ENCODE peak calls at places on chromosome 3, in six cellular contexts. J is GM23248, N is MM.1S, S is PC-3, U is GM23338, G is PC-9. A is an unnamed sample. For H3F3A, the result is how much of the 10 kb centered on the place peaks cover.

GRCh38 chr3:124381565-124382333 is 348.5 kb upstream of the UMPS start:
- DNase-seq in J (peak), S (peak), U (no peak), G (no peak), N (no peak), A (no peak)

GRCh38 chr3:153639634-153640033 is 477.6 kb downstream of the RAP2B start:
- DNase-seq in G (no peak), J (no peak), N (no peak), S (no peak), U (no peak), A (no peak)

GRCh38 chr3:123258811-123259420 is 57.2 kb downstream of the SEC22A start:
- DNase-seq in N (peak), G (peak), U (peak), S (peak), J (peak), A (no peak)

GRCh38 chr3:87426916-87427315 is 150.5 kb upstream of the POU1F1 start:
- DNase-seq in U (no peak), J (peak), G (no peak), S (peak), N (no peak), A (no peak)

GRCh38 chr3:170089862-170090600 is 52.2 kb downstream of the GPR160 start:
- DNase-seq in S (no peak), J (no peak), U (no peak), G (no peak), N (no peak), A (no peak)

GRCh38 chr3:42702982-42703694 is 540 bp upstream of the HHATL start:
- DNase-seq in S (no peak), J (no peak), G (no peak), N (no peak), U (no peak), A (no peak)

GRCh38 chr3:132911741-132912415 is 126.3 kb upstream of the TMEM108 start:
- DNase-seq in J (peak), S (no peak), U (no peak), N (no peak), G (no peak), A (no peak)

GRCh38 chr3:114675104-114675503 is 381.3 kb downstream of the TIGIT start:
- DNase-seq in S (no peak), U (peak), G (no peak), J (peak), N (no peak), A (no peak)

GRCh38 chr3:127790009-127790533 is 32.2 kb downstream of the MGLL start:
- DNase-seq in N (no peak), G (no peak), S (no peak), U (no peak), J (no peak), A (no peak)

GRCh38 chr3:5347486-5347885 is 160.0 kb downstream of the EDEM1 start:
- DNase-seq in G (no peak), N (no peak), U (no peak), S (peak), J (no peak), A (no peak)

GRCh38 chr3:17078885-17079465 is 194.2 kb downstream of the PLCL2 start:
- DNase-seq in N (no peak), S (no peak), U (no peak), J (no peak), G (no peak), A (no peak)

GRCh38 chr3:53150247-53151085 is 10.5 kb upstream of the PRKCD start:
- DNase-seq in J (peak), G (peak), N (no peak), S (peak), U (no peak), A (no peak)

GRCh38 chr3:100927775-100928174 is 65.4 kb downstream of the ABI3BP start:
- DNase-seq in U (no peak), J (peak), S (no peak), G (no peak), N (no peak), A (no peak)

GRCh38 chr3:196519738-196520122 is 4.6 kb upstream of the SMCO1 start:
- DNase-seq in N (no peak), S (no peak), U (no peak), G (no peak), J (no peak), A (no peak)

GRCh38 chr3:66211779-66212178 is 9.0 kb upstream of the SLC25A26 start:
- DNase-seq in S (no peak), N (peak), G (no peak), U (no peak), J (no peak), A (no peak)

GRCh38 chr3:123194552-123194951 is 7.2 kb upstream of the SEC22A start:
- DNase-seq in G (no peak), J (no peak), N (no peak), S (no peak), U (peak), A (peak)

GRCh38 chr3:120673116-120673515 is 8.9 kb downstream of the HGD start:
- DNase-seq in S (no peak), J (no peak), G (no peak), N (no peak), U (no peak), A (no peak)

GRCh38 chr3:128799650-128800049 is 73.7 kb downstream of the RAB7A start:
- DNase-seq in J (no peak), S (no peak), U (no peak), G (no peak), N (no peak), A (no peak)

GRCh38 chr3:128804017-128804816 is 75.2 kb upstream of the ACAD9 start:
- DNase-seq in G (no peak), U (peak), N (peak), J (peak), S (no peak), A (no peak)

GRCh38 chr3:128803307-128803706 is 76.1 kb upstream of the ACAD9 start:
- DNase-seq in J (no peak), N (no peak), G (no peak), U (no peak), S (no peak), A (no peak)

GRCh38 chr3:128801779-128802369 is 75.9 kb downstream of the RAB7A start:
- DNase-seq in N (no peak), S (no peak), U (no peak), G (no peak), J (no peak), A (no peak)

GRCh38 chr3:128800241-128801187 is 74.5 kb downstream of the RAB7A start:
- DNase-seq in N (peak), U (no peak), G (no peak), S (no peak), J (no peak), A (no peak)
- H3K4me2 ChIP-seq in N (peak), U (no peak), G (no peak), S (no peak), J (no peak), A (no peak)

DNA sequence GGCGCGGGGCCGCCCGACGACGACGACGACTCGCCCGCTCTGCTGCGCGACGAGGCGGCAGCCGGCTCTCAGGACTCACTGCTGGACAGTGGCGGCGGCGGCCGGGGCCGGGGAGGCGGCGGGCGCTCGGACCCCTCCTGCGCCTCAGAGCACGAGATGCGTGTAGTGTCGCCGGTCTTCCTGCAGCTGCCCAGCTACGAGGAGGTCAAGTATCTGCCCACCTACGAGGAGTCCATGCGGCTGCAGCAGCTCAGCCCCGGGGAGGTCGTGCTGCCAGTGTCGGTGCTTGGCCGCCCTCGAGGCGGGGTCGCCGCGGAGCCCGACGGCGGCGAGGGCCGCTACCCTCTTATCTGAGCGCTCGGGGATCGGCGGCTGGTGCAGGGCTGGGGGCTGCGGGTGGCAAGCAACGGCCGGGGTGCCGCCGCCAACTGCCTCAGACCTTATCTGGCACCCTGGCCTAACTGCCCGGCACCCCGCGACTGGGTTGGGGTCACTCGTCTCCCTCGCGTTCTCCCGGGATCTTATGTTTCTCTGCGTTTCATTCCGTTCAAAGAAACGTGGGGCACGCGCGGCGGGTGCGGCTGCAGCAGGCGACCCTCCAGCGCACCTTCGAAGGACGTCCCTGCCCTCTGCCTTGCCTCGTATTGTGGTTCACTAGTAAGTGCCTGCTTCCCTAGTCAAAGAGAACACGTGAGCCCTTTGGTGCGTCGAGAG is 961 bp downstream of the C3orf80 start:
- DNase-seq in G (no peak), J (peak), U (peak), S (no peak), N (no peak), A (peak)
- TF ChIP-seq EZH2 in G (no peak), J (peak), U (peak), S (no peak), N (no peak), A (peak)

GRCh38 chr3:15631426-15632211 is 30.1 kb downstream of the BTD start:
- DNase-seq in S (no peak), J (no peak), N (no peak), U (peak), G (no peak), A (no peak)
- H3F3A ChIP-seq in S (under half), J (under half), N (under half), U (under half), G (under half), A (under half)

DNA sequence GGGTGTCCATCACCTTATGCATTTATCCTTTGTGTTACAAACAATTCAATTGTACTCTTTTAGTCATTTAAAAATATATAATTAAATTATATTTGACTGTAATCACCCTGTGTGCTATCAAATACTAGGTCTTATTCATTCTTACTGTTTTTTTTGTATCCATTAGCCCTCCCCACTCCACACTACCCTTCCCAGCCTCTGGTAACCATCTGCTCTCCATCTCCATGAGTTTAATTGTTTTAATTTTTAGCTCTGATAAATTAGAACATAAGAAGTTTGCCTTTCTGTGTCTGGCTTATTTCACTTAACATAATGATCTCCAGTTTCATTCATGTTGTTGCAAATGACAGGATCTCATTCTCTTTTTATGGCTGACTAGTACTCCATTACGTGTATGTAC is 16.8 kb downstream of the C3orf20 start:
- DNase-seq in G (no peak), S (no peak), N (no peak), U (no peak), J (no peak), A (no peak)
- H3K4me2 ChIP-seq in G (no peak), S (no peak), N (peak), U (no peak), J (no peak), A (no peak)

GRCh38 chr3:39809995-39810595 is 686 bp downstream of the MYRIP start:
- DNase-seq in G (no peak), S (no peak), N (peak), J (peak), U (peak), A (peak)
- TF ChIP-seq EZH2 in G (no peak), S (peak), N (no peak), J (peak), U (no peak), A (peak)

GRCh38 chr3:14426305-14426620 is 23.9 kb downstream of the SLC6A6 start:
- DNase-seq in J (no peak), G (no peak), N (no peak), U (no peak), S (no peak), A (no peak)
- H3F3A ChIP-seq in J (under half), G (half or more), N (under half), U (under half), S (under half), A (under half)

DNA sequence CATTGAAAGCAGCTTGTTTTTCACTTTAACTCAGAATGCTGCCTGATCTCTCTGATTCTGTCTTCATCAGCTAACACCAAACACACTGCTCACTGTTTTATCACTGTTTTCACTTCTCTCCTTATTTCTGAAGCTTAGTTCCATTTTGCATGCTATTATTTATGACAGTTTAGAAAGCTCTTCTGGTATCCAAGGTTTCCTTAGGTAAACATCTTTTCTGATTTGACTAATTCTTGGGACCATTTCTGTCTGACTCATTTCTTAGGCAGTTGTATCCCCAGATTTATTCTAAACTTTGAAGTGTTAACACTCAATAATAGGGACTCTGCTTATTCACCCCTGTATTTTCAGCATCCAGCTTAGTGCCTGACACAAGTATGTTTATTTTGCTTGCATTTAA is 167.7 kb downstream of the BCHE start:
- DNase-seq in G (no peak), N (no peak), S (peak), J (no peak), U (no peak), A (no peak)
- H3K4me2 ChIP-seq in G (no peak), N (no peak), S (no peak), J (no peak), U (no peak), A (no peak)

DNA sequence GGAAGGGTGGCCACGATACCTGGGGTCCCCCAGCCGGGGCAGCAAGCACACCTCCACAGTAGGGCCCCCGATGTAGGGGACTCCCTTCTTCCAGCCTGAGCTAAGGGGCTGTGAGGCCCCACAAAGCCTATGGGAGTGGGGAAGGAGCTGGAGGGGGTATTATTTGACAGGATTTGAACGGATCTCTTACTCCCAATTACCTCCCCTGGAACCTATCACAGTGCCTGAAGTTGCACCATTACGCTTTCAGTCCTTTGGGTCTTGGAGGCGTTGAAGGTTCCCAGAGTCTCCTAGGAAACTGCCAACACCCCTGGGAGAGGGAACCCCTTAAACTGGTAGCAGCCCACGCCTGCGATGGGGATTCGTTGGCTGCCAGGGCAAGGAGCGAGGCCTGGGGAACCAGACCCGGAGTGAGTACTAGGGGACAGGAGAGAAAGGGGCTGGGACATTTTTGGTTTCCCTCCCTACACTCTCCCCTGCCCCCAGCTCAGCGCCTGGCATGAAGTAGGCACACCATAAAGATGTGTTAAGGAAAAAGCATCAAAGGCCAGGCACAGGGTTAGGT is 409 bp upstream of the LHFPL4 start:
- DNase-seq in S (no peak), N (no peak), J (no peak), G (no peak), U (peak), A (peak)
- TF ChIP-seq EZH2 in S (no peak), N (no peak), J (no peak), G (no peak), U (no peak), A (no peak)

GRCh38 chr3:31958721-31959152 is 22.3 kb downstream of the OSBPL10 start:
- DNase-seq in J (no peak), N (no peak), U (no peak), G (no peak), S (peak), A (no peak)

GRCh38 chr3:31962801-31963205 is 18.3 kb downstream of the OSBPL10 start:
- DNase-seq in J (peak), G (peak), N (no peak), S (peak), U (no peak), A (no peak)

GRCh38 chr3:31960793-31961431 is 20.1 kb downstream of the OSBPL10 start:
- DNase-seq in J (peak), N (no peak), S (peak), U (peak), G (peak), A (no peak)

GRCh38 chr3:31957106-31957505 is 24.0 kb downstream of the OSBPL10 start:
- DNase-seq in U (no peak), S (no peak), N (no peak), G (no peak), J (no peak), A (no peak)

GRCh38 chr3:31959951-31960792 is 20.9 kb downstream of the OSBPL10 start:
- DNase-seq in U (peak), G (no peak), J (peak), N (no peak), S (no peak), A (peak)
- H3F3A ChIP-seq in U (under half), G (under half), J (under half), N (under half), S (under half), A (under half)

GRCh38 chr3:71573181-71573580 is 10.3 kb downstream of the FOXP1 start:
- DNase-seq in G (no peak), U (peak), S (no peak), J (no peak), N (no peak), A (peak)
- H3K4me2 ChIP-seq in G (no peak), U (peak), S (no peak), J (no peak), N (no peak), A (no peak)